ENCODE peak calls at places on chromosomes 2 and 18, in ten cellular contexts. Q is ovary, F is right lobe of liver, U is spleen, O is adrenal gland, K is A549, E is heart left ventricle, T is body of pancreas, M is esophagus squamous epithelium, D is GM12892. G is an unnamed sample.

GRCh38 chr2:73111300-73112025 is 1.3 kb downstream of the RAB11FIP5 start:
- DNase-seq in E (peak), T (peak), K (peak), F (no peak), D (no peak), O (peak), U (peak), M (no peak), Q (peak), G (peak)

GRCh38 chr2:143192085-143192484 is 62.9 kb downstream of the ARHGAP15 start:
- DNase-seq in O (no peak), Q (no peak), T (no peak), M (no peak), K (no peak), E (no peak), U (no peak), F (no peak), D (no peak), G (no peak)

GRCh38 chr18:27685807-27686412 is 491.0 kb downstream of the CDH2 start:
- DNase-seq in O (peak), U (no peak), M (no peak), E (peak), T (no peak), F (no peak), Q (no peak), K (peak), D (no peak), G (no peak)

GRCh38 chr18:23502516-23503037 is 734 bp upstream of the RMC1 start:
- DNase-seq in M (no peak), O (no peak), K (no peak), F (no peak), E (no peak), T (no peak), Q (no peak), U (no peak), D (no peak), G (no peak)

GRCh38 chr18:10010611-10011015 is 96.8 kb downstream of the VAPA start:
- DNase-seq in F (no peak), Q (no peak), K (no peak), O (peak), M (no peak), U (no peak), E (peak), D (no peak), T (peak), G (no peak)

GRCh38 chr2:47334356-47335136 is 68.4 kb upstream of the MSH2 start:
- DNase-seq in K (no peak), D (no peak), U (no peak), E (no peak), T (no peak), F (no peak), Q (no peak), O (no peak), M (no peak), G (no peak)

GRCh38 chr2:201470821-201471731 is 19.5 kb downstream of the STRADB start:
- DNase-seq in E (peak), Q (no peak), U (peak), M (no peak), K (no peak), F (no peak), O (no peak), D (no peak), T (no peak), G (no peak)

GRCh38 chr2:55918856-55919255 is 4.7 kb downstream of the EFEMP1 start:
- DNase-seq in Q (no peak), E (no peak), T (no peak), K (no peak), U (no peak), O (no peak), F (no peak), D (no peak), M (no peak), G (no peak)

GRCh38 chr2:157480182-157480961 is 36.5 kb upstream of the CYTIP start:
- DNase-seq in D (no peak), O (peak), F (peak), Q (no peak), T (peak), M (no peak), E (peak), K (no peak), U (no peak), G (no peak)

GRCh38 chr2:26013668-26014067 is 20.2 kb upstream of the RAB10 start:
- DNase-seq in T (no peak), E (no peak), K (no peak), U (no peak), Q (no peak), F (no peak), O (no peak), M (no peak), D (no peak), G (no peak)

DNA sequence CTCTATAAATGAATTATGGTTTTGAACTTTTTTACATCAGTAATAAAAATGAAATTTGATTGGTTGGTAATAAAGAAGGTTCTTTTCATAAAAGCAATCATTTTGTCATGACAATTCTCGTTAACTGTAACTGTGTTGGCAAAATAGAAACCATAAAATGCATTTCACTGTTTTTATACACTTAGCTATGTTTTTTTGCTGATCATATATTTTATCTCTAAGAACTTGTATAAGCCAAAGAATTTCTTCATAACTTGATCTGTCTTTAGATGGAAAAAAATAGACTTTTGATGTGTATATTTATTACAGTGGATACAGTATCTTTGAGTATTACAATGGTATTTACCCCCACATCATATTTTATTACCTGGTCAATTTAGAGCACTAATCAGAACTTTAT is 9.7 kb downstream of the MTX2 start:
- DNase-seq in D (no peak), F (no peak), E (no peak), Q (no peak), T (no peak), K (no peak), M (no peak), O (no peak), U (no peak), G (no peak)
- TF ChIP-seq POLR2A in D (no peak), F (no peak), E (no peak), Q (no peak), T (no peak), K (no peak), M (no peak), O (no peak), U (no peak), G (no peak)

DNA sequence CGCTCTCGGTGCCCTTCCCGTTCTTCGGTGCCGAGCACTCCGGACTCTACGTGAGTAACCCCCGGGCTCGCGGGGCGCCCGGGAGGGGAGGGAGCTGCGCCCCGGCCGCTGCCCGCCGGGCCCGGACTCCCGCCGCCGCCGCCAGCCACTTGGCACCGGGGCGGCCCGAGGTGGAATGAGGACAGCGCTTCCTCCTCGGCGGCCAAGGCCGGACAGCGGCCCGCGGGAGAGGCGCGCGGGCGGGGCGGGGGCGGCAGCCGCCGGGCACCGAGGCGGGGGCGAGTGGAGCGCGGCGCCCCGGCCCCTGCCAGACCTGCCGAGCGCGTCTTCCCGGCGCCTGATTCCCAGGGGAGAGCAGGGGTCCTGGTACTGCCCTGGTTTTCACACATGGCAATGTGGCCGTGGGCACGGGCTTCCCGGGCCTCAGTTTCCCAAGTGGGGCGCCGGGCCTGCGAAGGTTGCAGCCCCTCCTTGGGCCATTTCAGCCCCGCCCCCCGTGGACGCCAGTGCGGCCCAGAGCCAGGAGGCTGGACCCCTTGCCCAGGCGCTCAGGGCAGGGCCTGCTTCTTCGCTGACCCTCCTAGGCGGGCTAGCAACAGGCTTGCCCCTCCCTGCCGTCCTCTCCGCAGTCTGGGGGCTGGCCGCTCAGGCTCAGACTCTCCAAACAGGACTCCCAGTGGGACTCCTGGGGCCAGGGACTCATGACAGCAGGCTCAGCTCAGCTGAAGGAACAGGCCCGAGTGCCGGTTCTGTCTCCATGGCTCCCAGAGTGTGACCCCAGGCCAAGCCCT is 778 bp downstream of the SNED1 start:
- DNase-seq in E (peak), U (peak), Q (peak), M (no peak), D (no peak), K (no peak), O (peak), F (peak), T (peak), G (no peak)
- TF ChIP-seq POLR2A in E (no peak), U (no peak), Q (no peak), M (no peak), D (no peak), K (no peak), O (peak), F (no peak), T (no peak), G (no peak)

GRCh38 chr18:48541747-48542108 is 2.9 kb downstream of the CTIF start:
- DNase-seq in U (no peak), E (no peak), K (no peak), T (no peak), D (no peak), Q (no peak), M (no peak), F (no peak), O (no peak), G (no peak)

GRCh38 chr18:48542513-48543181 is 3.8 kb downstream of the CTIF start:
- DNase-seq in E (no peak), M (no peak), K (no peak), D (no peak), T (peak), U (no peak), F (no peak), Q (no peak), O (no peak), G (no peak)

GRCh38 chr18:48540329-48541025 is 1.6 kb downstream of the CTIF start:
- DNase-seq in O (peak), K (peak), F (peak), M (peak), U (peak), Q (peak), D (peak), T (peak), E (peak), G (peak)

GRCh38 chr18:48539406-48540328 is 836 bp downstream of the CTIF start:
- DNase-seq in K (peak), O (peak), E (peak), T (peak), Q (peak), F (peak), M (no peak), D (peak), U (peak), G (no peak)

DNA sequence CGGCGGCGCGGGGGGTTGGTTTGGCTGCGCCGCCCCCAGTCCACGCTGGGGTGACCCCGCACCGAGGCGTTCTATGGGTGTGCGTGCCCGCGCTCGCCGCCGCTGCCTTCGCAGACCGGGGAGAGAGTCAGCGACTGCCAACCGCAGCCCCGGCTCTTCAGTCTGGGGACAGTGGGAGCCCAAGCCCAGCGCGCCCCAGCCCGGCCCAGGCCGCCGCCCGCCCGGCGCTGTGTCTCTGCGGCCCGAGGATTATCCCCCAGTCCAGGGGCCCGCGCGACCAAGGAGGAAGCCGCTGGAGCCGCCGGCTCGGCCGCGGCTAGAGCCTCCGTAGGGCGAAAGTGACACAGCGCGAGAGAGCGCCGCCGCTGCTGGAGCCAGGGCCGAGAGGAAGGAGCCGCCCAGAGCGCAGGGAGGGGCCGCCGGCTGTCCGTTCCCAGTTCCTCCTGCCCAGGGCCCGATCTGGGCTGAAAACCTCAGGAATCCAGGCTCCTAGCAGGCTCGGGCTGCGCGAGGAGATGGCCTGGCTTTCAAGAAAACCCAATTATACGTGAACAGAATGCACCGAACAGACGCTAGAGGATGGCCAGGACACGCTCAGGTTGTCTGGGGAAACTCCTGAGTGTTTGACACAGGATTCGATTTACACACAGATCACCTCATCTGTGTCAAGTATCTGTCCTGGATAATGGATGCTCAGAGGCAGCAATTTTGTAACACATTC is 2.4 kb downstream of the CTIF start:
- DNase-seq in E (peak), T (peak), F (peak), M (no peak), Q (peak), K (peak), O (peak), U (peak), D (peak), G (peak)
- TF ChIP-seq POLR2A in E (peak), T (peak), F (peak), M (peak), Q (no peak), K (no peak), O (peak), U (no peak), D (no peak), G (peak)

DNA sequence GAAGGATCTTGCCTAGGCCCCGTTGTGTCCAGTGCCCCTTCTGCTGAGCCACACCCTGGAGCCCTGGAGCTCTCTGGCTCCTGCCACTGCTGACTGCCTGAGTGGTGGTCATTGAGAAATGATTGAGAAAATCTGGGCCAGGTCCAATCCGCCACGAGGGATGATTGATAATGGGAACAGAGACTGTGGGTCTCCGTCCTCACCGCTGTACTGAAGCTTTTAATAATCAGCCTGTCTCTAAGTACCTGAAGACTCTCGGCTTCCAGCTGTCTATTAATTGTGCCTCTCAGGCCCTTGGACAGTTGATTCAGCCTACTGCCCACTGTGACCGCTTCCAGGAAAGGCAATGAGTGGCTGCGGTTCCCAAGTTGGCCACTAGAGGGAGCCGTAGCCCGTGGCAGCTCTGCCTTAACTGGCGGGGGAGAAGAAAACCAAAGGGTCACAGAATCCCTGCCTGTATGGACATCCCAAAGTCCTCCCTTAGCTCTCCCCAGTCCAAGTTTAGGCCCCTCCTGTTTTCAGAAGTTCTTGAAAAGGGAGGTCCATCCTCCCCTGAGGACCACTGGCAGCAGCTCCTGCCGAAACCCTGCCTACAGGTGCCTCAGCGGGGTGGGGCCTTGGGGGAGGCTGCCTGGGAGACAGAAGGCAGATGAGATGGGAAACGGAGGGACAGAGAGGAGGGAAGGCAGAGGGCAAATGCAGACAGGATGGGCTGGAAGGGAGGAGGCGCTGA is 213.6 kb downstream of the TNS1 start:
- DNase-seq in T (peak), Q (peak), E (peak), F (no peak), O (peak), U (peak), K (peak), D (peak), M (no peak), G (peak)
- TF ChIP-seq POLR2A in T (no peak), Q (peak), E (no peak), F (no peak), O (no peak), U (no peak), K (no peak), D (no peak), M (no peak), G (no peak)

G was measured in H54.